ENCODE peak calls at places on chromosome 13, in eight cellular contexts. T, N, M, O, P, Y, V and L are unnamed samples.
A peak's percentile ranks its signal among the peaks of the same experiment; 100 is the strongest.

GRCh38 chr13:113373811-113374485 is 10.0 kb upstream of the GRTP1 start:
- DNase-seq in T (no peak), N (no peak), M (no peak), O (no peak), P (no peak), Y (no peak), V (no peak), L (no peak)

GRCh38 chr13:23087884-23088283 is 92.9 kb upstream of the SGCG start:
- DNase-seq in T (peak; percentile 45), N (no peak), M (no peak), O (no peak), P (no peak), Y (peak; percentile 53), V (no peak), L (peak; percentile 69)

GRCh38 chr13:113729329-113730019 is 29.6 kb upstream of the TMEM255B start:
- DNase-seq in T (no peak), N (no peak), M (no peak), O (peak; percentile 77), P (no peak), Y (no peak), V (no peak), L (no peak)

GRCh38 chr13:50735071-50735470 is 108.4 kb downstream of the DLEU7 start:
- DNase-seq in T (no peak), N (no peak), M (no peak), O (no peak), P (no peak), Y (no peak), V (no peak), L (no peak)

GRCh38 chr13:111472559-111473460 is 152.4 kb downstream of the TEX29 start:
- DNase-seq in T (no peak), N (no peak), M (no peak), O (no peak), P (no peak), Y (no peak), V (no peak), L (no peak)

GRCh38 chr13:38819053-38819452 is 132.2 kb downstream of the FREM2 start:
- DNase-seq in T (no peak), N (no peak), M (no peak), O (no peak), P (no peak), Y (no peak), V (no peak), L (no peak)

GRCh38 chr13:81872581-81872980 is 1531.7 kb upstream of the SPRY2 start:
- DNase-seq in T (no peak), N (no peak), M (no peak), O (no peak), P (no peak), Y (peak; percentile 53), V (no peak), L (no peak)

GRCh38 chr13:100533588-100534041 is 55.0 kb downstream of the GGACT start:
- DNase-seq in T (no peak), N (no peak), M (no peak), O (peak; percentile 81), P (no peak), Y (no peak), V (no peak), L (no peak)

GRCh38 chr13:44300895-44301638 is 72.6 kb upstream of the SERP2 start:
- DNase-seq in T (no peak), N (no peak), M (no peak), O (no peak), P (no peak), Y (no peak), V (no peak), L (no peak)

GRCh38 chr13:44904982-44905381 is 84.3 kb downstream of the NUFIP1 start:
- DNase-seq in T (no peak), N (peak; percentile 90), M (peak; percentile 83), O (no peak), P (no peak), Y (peak; percentile 30), V (no peak), L (no peak)

GRCh38 chr13:95624020-95624419 is 20.5 kb downstream of the DZIP1 start:
- DNase-seq in T (no peak), N (no peak), M (no peak), O (no peak), P (no peak), Y (peak; percentile 68), V (no peak), L (peak; percentile 48)

GRCh38 chr13:109096101-109096500 is 466.7 kb downstream of the MYO16 start:
- DNase-seq in T (no peak), N (no peak), M (no peak), O (no peak), P (no peak), Y (no peak), V (no peak), L (no peak)

GRCh38 chr13:98450495-98451167 is 126.3 kb downstream of the STK24 start:
- DNase-seq in T (no peak), N (no peak), M (no peak), O (no peak), P (no peak), Y (no peak), V (no peak), L (no peak)

GRCh38 chr13:82506805-82507404 is 1375.4 kb downstream of the SLITRK1 start:
- DNase-seq in T (no peak), N (no peak), M (no peak), O (no peak), P (no peak), Y (no peak), V (no peak), L (no peak)

GRCh38 chr13:56932104-56932503 is 208.6 kb upstream of the PRR20A start:
- DNase-seq in T (no peak), N (no peak), M (no peak), O (no peak), P (no peak), Y (no peak), V (no peak), L (no peak)

GRCh38 chr13:99955747-99956472 is 15.7 kb downstream of the ZIC5 start:
- DNase-seq in T (no peak), N (no peak), M (no peak), O (peak; percentile 59), P (no peak), Y (no peak), V (no peak), L (peak; percentile 72)

GRCh38 chr13:110430391-110431338 is 123.6 kb downstream of the COL4A2 start:
- DNase-seq in T (no peak), N (no peak), M (no peak), O (no peak), P (no peak), Y (no peak), V (no peak), L (no peak)